ENCODE peak calls at places on chromosomes 2 and 18, in five cellular contexts. J is fibroblast of lung, N is SK-N-SH, G is PC-3, L is H1. M is an unnamed sample.

GRCh38 chr2:20615466-20616241 is 35.2 kb downstream of the HS1BP3 start:
- DNase-seq in G (no peak), J (no peak), N (no peak), L (no peak), M (no peak)

GRCh38 chr2:143954208-143954607 is 565.7 kb downstream of the ZEB2 start:
- DNase-seq in J (peak), L (no peak), N (no peak), G (peak), M (no peak)

GRCh38 chr2:160372010-160372356 is 121.6 kb downstream of the RBMS1 start:
- DNase-seq in J (no peak), N (no peak), G (no peak), L (no peak), M (no peak)

GRCh38 chr2:22458439-22458838 is 926.5 kb upstream of the KLHL29 start:
- DNase-seq in J (no peak), N (no peak), L (no peak), G (no peak), M (no peak)

GRCh38 chr2:174503161-174503809 is 16.5 kb upstream of the GPR155 start:
- DNase-seq in L (no peak), N (no peak), G (no peak), J (no peak), M (no peak)

GRCh38 chr2:191217580-191217979 is 27.6 kb upstream of the MYO1B start:
- DNase-seq in G (peak), J (peak), L (no peak), N (no peak), M (peak)

GRCh38 chr2:97781981-97782380 is 68.6 kb downstream of the ZAP70 start:
- DNase-seq in L (no peak), G (peak), N (no peak), J (no peak), M (peak)

GRCh38 chr2:227378371-227378782 is 729 bp downstream of the TM4SF20 start:
- DNase-seq in L (no peak), G (no peak), N (no peak), J (no peak), M (no peak)

DNA sequence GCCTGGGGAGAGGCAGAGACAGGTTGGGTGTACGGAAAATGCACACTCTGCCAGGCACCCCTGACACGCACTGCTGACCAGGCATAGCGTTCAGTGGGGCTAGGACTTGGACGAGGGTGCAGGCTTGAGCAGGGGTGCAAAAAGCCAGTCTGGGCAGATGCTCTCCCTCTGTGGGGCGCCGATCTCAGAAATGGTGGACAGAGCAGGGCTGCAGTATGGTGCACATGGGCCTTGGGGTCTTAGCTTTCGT is 1.0 kb upstream of the ARHGEF4 start:
- DNase-seq in L (no peak), N (no peak), G (no peak), J (no peak), M (no peak)
- H3K9ac ChIP-seq in L (no peak), N (no peak), G (no peak), J (no peak), M (no peak)

DNA sequence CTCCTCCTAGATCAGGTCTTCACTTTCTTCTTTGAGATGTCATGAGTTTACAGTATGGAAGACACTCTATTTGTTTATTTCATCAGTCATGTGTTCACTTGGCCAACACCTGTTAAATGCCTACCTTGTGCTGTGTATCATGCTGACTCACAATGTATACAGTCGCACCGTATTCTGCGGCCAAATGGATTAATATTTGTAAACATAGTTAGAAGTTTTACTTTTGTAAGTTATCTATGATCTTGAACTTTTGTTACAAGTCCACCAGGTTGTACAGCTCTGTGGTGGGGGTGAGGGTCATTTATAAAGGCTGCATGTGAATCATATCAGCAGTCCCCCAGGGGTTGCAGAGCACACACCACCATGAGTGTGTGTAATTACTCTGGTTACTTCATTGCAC is 408.7 kb upstream of the NRP2 start:
- DNase-seq in J (no peak), L (no peak), G (peak), N (peak), M (no peak)
- H3K27ac ChIP-seq in J (no peak), L (peak), G (no peak), N (no peak), M (no peak)

GRCh38 chr18:41396211-41396610 is 558.8 kb upstream of the PIK3C3 start:
- DNase-seq in J (no peak), N (no peak), L (no peak), G (no peak), M (no peak)

GRCh38 chr18:41389936-41390667 is 564.9 kb upstream of the PIK3C3 start:
- DNase-seq in L (no peak), N (no peak), J (no peak), G (peak), M (no peak)

GRCh38 chr18:41395695-41396094 is 559.3 kb upstream of the PIK3C3 start:
- DNase-seq in J (no peak), G (peak), N (no peak), L (no peak), M (no peak)

GRCh38 chr18:41396861-41397260 is 558.2 kb upstream of the PIK3C3 start:
- DNase-seq in G (peak), N (no peak), J (no peak), L (no peak), M (no peak)

DNA sequence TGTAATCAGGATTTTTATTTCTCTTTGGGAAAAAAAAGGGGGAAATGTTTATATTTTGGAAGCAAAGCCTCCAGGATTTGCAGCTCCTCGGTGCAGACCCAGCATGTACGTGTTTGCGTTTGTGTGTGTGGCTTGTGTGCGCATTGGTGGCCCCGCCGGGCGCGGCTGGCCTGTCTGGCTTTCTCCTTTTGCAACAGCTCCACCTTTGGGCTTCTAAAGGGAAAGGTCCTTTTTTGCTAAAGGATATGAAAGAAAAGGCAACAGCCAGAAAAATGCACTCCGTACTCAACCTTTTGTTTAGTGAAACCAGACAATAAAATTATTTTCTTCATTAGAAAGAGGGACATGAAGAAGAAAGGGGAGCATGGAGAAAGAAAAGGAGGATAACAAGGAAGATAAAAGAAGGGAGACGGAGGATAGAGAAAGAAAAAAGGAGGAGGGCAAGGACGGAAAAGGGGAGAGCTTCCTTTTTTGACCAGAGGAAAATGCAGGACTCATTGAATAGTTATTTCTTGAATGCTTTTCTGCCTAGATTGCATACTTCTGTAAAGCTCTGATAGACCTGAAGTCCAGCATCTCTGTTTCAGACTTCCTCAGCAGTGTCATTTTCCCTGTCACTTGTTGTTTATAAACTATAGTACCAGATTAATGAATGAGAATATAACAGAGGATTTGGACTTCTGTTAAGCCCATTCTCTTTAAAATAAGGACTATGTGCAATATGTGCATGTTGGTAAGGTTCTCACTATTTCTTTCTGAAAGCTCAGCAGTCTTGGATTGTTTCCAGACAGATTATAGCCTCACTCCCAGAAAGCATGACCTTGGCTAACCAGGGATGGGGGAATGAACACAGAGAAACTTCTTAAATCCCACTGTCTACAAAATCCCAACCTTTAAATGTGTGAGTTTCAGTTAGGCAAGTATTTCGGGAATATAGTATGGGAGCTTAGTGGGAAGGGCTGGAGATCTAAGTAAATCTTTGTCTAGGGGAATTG is 563.1 kb upstream of the PIK3C3 start:
- DNase-seq in J (peak), L (peak), G (peak), N (peak), M (peak)
- TF ChIP-seq CTCF in J (peak), L (peak), G (peak), N (peak), M (peak)

GRCh38 chr2:164933751-164934189 is 21.6 kb downstream of the SLC38A11 start:
- DNase-seq in N (no peak), J (no peak), L (no peak), G (no peak), M (no peak)
- H3K9ac ChIP-seq in N (no peak), J (no peak), L (no peak), G (no peak), M (no peak)

GRCh38 chr2:61811821-61812220 is 42.0 kb downstream of the FAM161A start:
- DNase-seq in G (no peak), L (no peak), J (peak), N (no peak), M (no peak)

GRCh38 chr2:61807036-61807757 is 46.7 kb downstream of the FAM161A start:
- DNase-seq in G (no peak), J (no peak), N (no peak), L (no peak), M (no peak)
- H3K27ac ChIP-seq in G (no peak), J (no peak), N (no peak), L (no peak), M (no peak)